ENCODE peak calls at places on chromosomes 6 and 20, in nine cellular contexts. G is globus pallidus, P is GM23248, W is IMR-90, C is GM04504, U is uterus, T is fibroblast of the aortic adventitia, I is fibroblast of pulmonary artery, S is nephron progenitor cell. F is an unnamed sample.

GRCh38 chr6:169235286-169235685 is 18.4 kb downstream of the THBS2 start:
- DNase-seq in G (no peak), P (no peak), W (no peak), C (no peak), U (no peak), T (no peak), I (no peak), S (no peak), F (no peak)

GRCh38 chr20:41277049-41277448 is 40.5 kb downstream of the ZHX3 start:
- DNase-seq in G (no peak), P (no peak), W (no peak), C (no peak), U (no peak), T (no peak), I (no peak), S (no peak), F (no peak)

GRCh38 chr20:52192296-52193007 is 873 bp upstream of the ZFP64 start:
- DNase-seq in G (peak; percentile 26), P (no peak), W (no peak), C (no peak), U (peak; percentile 17), T (peak; percentile 11), I (peak; percentile 17), S (no peak), F (no peak)

GRCh38 chr6:101296184-101296583 is 97.3 kb upstream of the GRIK2 start:
- DNase-seq in G (no peak), P (peak; percentile 75), W (peak; percentile 2), C (peak; percentile 80), U (no peak), T (peak; percentile 62), I (no peak), S (no peak), F (no peak)

GRCh38 chr6:120230008-120230407 is 880.4 kb upstream of the MAN1A1 start:
- DNase-seq in G (no peak), P (no peak), W (no peak), C (no peak), U (no peak), T (no peak), I (no peak), S (no peak), F (no peak)

GRCh38 chr6:32148722-32149576 is 2.8 kb downstream of the PRRT1 start:
- DNase-seq in G (peak; percentile 23), P (peak; percentile 27), W (no peak), C (no peak), U (no peak), T (no peak), I (no peak), S (no peak), F (no peak)

GRCh38 chr6:105789935-105790334 is 296.2 kb upstream of the PRDM1 start:
- DNase-seq in G (no peak), P (no peak), W (no peak), C (no peak), U (no peak), T (no peak), I (no peak), S (no peak), F (no peak)

GRCh38 chr6:152209211-152209610 is 401.7 kb downstream of the ESR1 start:
- DNase-seq in G (no peak), P (no peak), W (no peak), C (no peak), U (no peak), T (no peak), I (no peak), S (no peak), F (no peak)

GRCh38 chr6:26270903-26271639 is 93.9 kb upstream of the BTN3A2 start:
- DNase-seq in G (peak; percentile 74), P (peak; percentile 90), W (peak; percentile 90), C (no peak), U (peak; percentile 49), T (peak; percentile 93), I (peak; percentile 91), S (peak; percentile 74), F (peak; percentile 95)

GRCh38 chr20:32263398-32263954 is 14.0 kb upstream of the KIF3B start:
- DNase-seq in G (no peak), P (no peak), W (no peak), C (no peak), U (no peak), T (no peak), I (no peak), S (no peak), F (no peak)

GRCh38 chr6:136921521-136921935 is 573 bp upstream of the SLC35D3 start:
- DNase-seq in G (no peak), P (peak; percentile 49), W (no peak), C (no peak), U (no peak), T (no peak), I (no peak), S (peak; percentile 53), F (no peak)

GRCh38 chr6:47413752-47414516 is 63.7 kb upstream of the CD2AP start:
- DNase-seq in G (peak; percentile 71), P (peak; percentile 73), W (peak; percentile 69), C (no peak), U (no peak), T (peak; percentile 82), I (peak; percentile 83), S (peak; percentile 12), F (peak; percentile 47)

F was measured in GM12864.